ENCODE peak calls at places on chromosomes 3 and 15, in nine cellular contexts. One of them, this sample, is unnamed.

GRCh38 chr15:48481802-48482201 is 150.6 kb downstream of the DUT start:
- DNase-seq in astrocyte of the cerebellum: no peak
- DNase-seq in nephron progenitor cell: no peak
- DNase-seq in stimulated activated CD8-positive, alpha-beta memory T cell treated with anti-CD3 and anti-CD28 coated beads, Interleukin-7, amount 100 ng/mL, for 1 hour: no peak
- DNase-seq in transverse colon: no peak
- DNase-seq in memory B cell: no peak
- DNase-seq in iris pigment epithelial cell: peak; percentile 72
- DNase-seq in fibroblast of pulmonary artery: no peak
- DNase-seq in NCI-H2081: peak; percentile 51
- DNase-seq in this sample: no peak

GRCh38 chr3:50675179-50676030 is 678 bp downstream of the DOCK3 start:
- DNase-seq in astrocyte of the cerebellum: no peak
- DNase-seq in nephron progenitor cell: peak; percentile 75
- DNase-seq in transverse colon: peak; percentile 39
- DNase-seq in iris pigment epithelial cell: no peak
- DNase-seq in memory B cell: peak; percentile 35
- DNase-seq in NCI-H2081: peak; percentile 4
- DNase-seq in stimulated activated CD8-positive, alpha-beta memory T cell treated with anti-CD3 and anti-CD28 coated beads, Interleukin-7, amount 100 ng/mL, for 1 hour: peak; percentile 23
- DNase-seq in fibroblast of pulmonary artery: no peak
- DNase-seq in this sample: no peak

GRCh38 chr3:51353566-51354140 is 31.4 kb upstream of the MANF start:
- DNase-seq in NCI-H2081: no peak
- DNase-seq in memory B cell: no peak
- DNase-seq in iris pigment epithelial cell: no peak
- DNase-seq in stimulated activated CD8-positive, alpha-beta memory T cell treated with anti-CD3 and anti-CD28 coated beads, Interleukin-7, amount 100 ng/mL, for 1 hour: no peak
- DNase-seq in fibroblast of pulmonary artery: peak; percentile 44
- DNase-seq in nephron progenitor cell: no peak
- DNase-seq in transverse colon: no peak
- DNase-seq in astrocyte of the cerebellum: no peak
- DNase-seq in this sample: no peak

GRCh38 chr3:40782086-40782721 is 257.4 kb downstream of the ZNF621 start:
- DNase-seq in iris pigment epithelial cell: peak; percentile 3
- DNase-seq in NCI-H2081: no peak
- DNase-seq in stimulated activated CD8-positive, alpha-beta memory T cell treated with anti-CD3 and anti-CD28 coated beads, Interleukin-7, amount 100 ng/mL, for 1 hour: no peak
- DNase-seq in memory B cell: no peak
- DNase-seq in transverse colon: no peak
- DNase-seq in nephron progenitor cell: no peak
- DNase-seq in fibroblast of pulmonary artery: peak; percentile 3
- DNase-seq in astrocyte of the cerebellum: no peak
- DNase-seq in this sample: no peak

GRCh38 chr3:112730210-112730609 is 89.3 kb upstream of the CCDC80 start:
- DNase-seq in memory B cell: no peak
- DNase-seq in iris pigment epithelial cell: peak; percentile 16
- DNase-seq in fibroblast of pulmonary artery: peak; percentile 11
- DNase-seq in astrocyte of the cerebellum: no peak
- DNase-seq in NCI-H2081: no peak
- DNase-seq in stimulated activated CD8-positive, alpha-beta memory T cell treated with anti-CD3 and anti-CD28 coated beads, Interleukin-7, amount 100 ng/mL, for 1 hour: no peak
- DNase-seq in nephron progenitor cell: no peak
- DNase-seq in transverse colon: no peak
- DNase-seq in this sample: no peak

GRCh38 chr3:101200461-101200860 is 119.9 kb downstream of the IMPG2 start:
- DNase-seq in transverse colon: no peak
- DNase-seq in fibroblast of pulmonary artery: no peak
- DNase-seq in stimulated activated CD8-positive, alpha-beta memory T cell treated with anti-CD3 and anti-CD28 coated beads, Interleukin-7, amount 100 ng/mL, for 1 hour: no peak
- DNase-seq in memory B cell: no peak
- DNase-seq in iris pigment epithelial cell: no peak
- DNase-seq in nephron progenitor cell: no peak
- DNase-seq in NCI-H2081: no peak
- DNase-seq in astrocyte of the cerebellum: no peak
- DNase-seq in this sample: no peak

GRCh38 chr15:60215225-60215963 is 182.4 kb downstream of the ANXA2 start:
- DNase-seq in fibroblast of pulmonary artery: no peak
- DNase-seq in memory B cell: no peak
- DNase-seq in transverse colon: no peak
- DNase-seq in stimulated activated CD8-positive, alpha-beta memory T cell treated with anti-CD3 and anti-CD28 coated beads, Interleukin-7, amount 100 ng/mL, for 1 hour: no peak
- DNase-seq in NCI-H2081: no peak
- DNase-seq in nephron progenitor cell: no peak
- DNase-seq in iris pigment epithelial cell: no peak
- DNase-seq in astrocyte of the cerebellum: no peak
- DNase-seq in this sample: no peak

GRCh38 chr15:72197460-72198409 is at the start of gene GRAMD2A:
- DNase-seq in NCI-H2081: peak; percentile 58
- DNase-seq in transverse colon: peak; percentile 27
- DNase-seq in stimulated activated CD8-positive, alpha-beta memory T cell treated with anti-CD3 and anti-CD28 coated beads, Interleukin-7, amount 100 ng/mL, for 1 hour: no peak
- DNase-seq in iris pigment epithelial cell: peak; percentile 50
- DNase-seq in fibroblast of pulmonary artery: peak; percentile 29
- DNase-seq in memory B cell: peak; percentile 39
- DNase-seq in astrocyte of the cerebellum: no peak
- DNase-seq in nephron progenitor cell: peak; percentile 69
- DNase-seq in this sample: no peak

GRCh38 chr3:101381809-101382208 is 61.4 kb upstream of the IMPG2 start:
- DNase-seq in NCI-H2081: peak; percentile 64
- DNase-seq in transverse colon: no peak
- DNase-seq in memory B cell: no peak
- DNase-seq in nephron progenitor cell: no peak
- DNase-seq in iris pigment epithelial cell: peak; percentile 62
- DNase-seq in fibroblast of pulmonary artery: peak; percentile 58
- DNase-seq in stimulated activated CD8-positive, alpha-beta memory T cell treated with anti-CD3 and anti-CD28 coated beads, Interleukin-7, amount 100 ng/mL, for 1 hour: no peak
- DNase-seq in astrocyte of the cerebellum: peak; percentile 26
- DNase-seq in this sample: no peak

GRCh38 chr3:12408984-12409383 is 75.3 kb upstream of the TSEN2 start:
- DNase-seq in nephron progenitor cell: no peak
- DNase-seq in memory B cell: no peak
- DNase-seq in transverse colon: no peak
- DNase-seq in fibroblast of pulmonary artery: no peak
- DNase-seq in stimulated activated CD8-positive, alpha-beta memory T cell treated with anti-CD3 and anti-CD28 coated beads, Interleukin-7, amount 100 ng/mL, for 1 hour: no peak
- DNase-seq in iris pigment epithelial cell: no peak
- DNase-seq in NCI-H2081: no peak
- DNase-seq in astrocyte of the cerebellum: no peak
- DNase-seq in this sample: no peak

GRCh38 chr3:150372320-150373118 is 35.6 kb upstream of the TSC22D2 start:
- DNase-seq in astrocyte of the cerebellum: no peak
- DNase-seq in fibroblast of pulmonary artery: peak; percentile 33
- DNase-seq in iris pigment epithelial cell: peak; percentile 56
- DNase-seq in memory B cell: no peak
- DNase-seq in stimulated activated CD8-positive, alpha-beta memory T cell treated with anti-CD3 and anti-CD28 coated beads, Interleukin-7, amount 100 ng/mL, for 1 hour: no peak
- DNase-seq in nephron progenitor cell: no peak
- DNase-seq in transverse colon: no peak
- DNase-seq in NCI-H2081: no peak
- DNase-seq in this sample: no peak

GRCh38 chr15:70055601-70056051 is 42.1 kb downstream of the TLE3 start:
- DNase-seq in NCI-H2081: no peak
- DNase-seq in fibroblast of pulmonary artery: no peak
- DNase-seq in memory B cell: no peak
- DNase-seq in stimulated activated CD8-positive, alpha-beta memory T cell treated with anti-CD3 and anti-CD28 coated beads, Interleukin-7, amount 100 ng/mL, for 1 hour: no peak
- DNase-seq in iris pigment epithelial cell: no peak
- DNase-seq in astrocyte of the cerebellum: no peak
- DNase-seq in transverse colon: no peak
- DNase-seq in nephron progenitor cell: no peak
- DNase-seq in this sample: no peak

GRCh38 chr15:44811347-44811746 is 75.0 kb downstream of the TRIM69 start:
- DNase-seq in stimulated activated CD8-positive, alpha-beta memory T cell treated with anti-CD3 and anti-CD28 coated beads, Interleukin-7, amount 100 ng/mL, for 1 hour: no peak
- DNase-seq in NCI-H2081: peak; percentile 90
- DNase-seq in nephron progenitor cell: no peak
- DNase-seq in astrocyte of the cerebellum: no peak
- DNase-seq in transverse colon: peak; percentile 47
- DNase-seq in iris pigment epithelial cell: no peak
- DNase-seq in fibroblast of pulmonary artery: no peak
- DNase-seq in memory B cell: no peak
- DNase-seq in this sample: no peak

GRCh38 chr15:89197503-89197971 is 23.8 kb downstream of the RLBP1 start:
- DNase-seq in nephron progenitor cell: peak; percentile 48
- DNase-seq in memory B cell: no peak
- DNase-seq in transverse colon: peak; percentile 41
- DNase-seq in fibroblast of pulmonary artery: no peak
- DNase-seq in astrocyte of the cerebellum: no peak
- DNase-seq in iris pigment epithelial cell: no peak
- DNase-seq in stimulated activated CD8-positive, alpha-beta memory T cell treated with anti-CD3 and anti-CD28 coated beads, Interleukin-7, amount 100 ng/mL, for 1 hour: no peak
- DNase-seq in NCI-H2081: peak; percentile 40
- DNase-seq in this sample: no peak

GRCh38 chr3:107676469-107677309 is 153.9 kb downstream of the BBX start:
- DNase-seq in iris pigment epithelial cell: peak; percentile 43
- DNase-seq in stimulated activated CD8-positive, alpha-beta memory T cell treated with anti-CD3 and anti-CD28 coated beads, Interleukin-7, amount 100 ng/mL, for 1 hour: no peak
- DNase-seq in astrocyte of the cerebellum: no peak
- DNase-seq in fibroblast of pulmonary artery: peak; percentile 58
- DNase-seq in nephron progenitor cell: no peak
- DNase-seq in transverse colon: no peak
- DNase-seq in memory B cell: no peak
- DNase-seq in NCI-H2081: peak; percentile 52
- DNase-seq in this sample: no peak

GRCh38 chr3:174957581-174958001 is 98.5 kb downstream of the NAALADL2 start:
- DNase-seq in NCI-H2081: no peak
- DNase-seq in transverse colon: no peak
- DNase-seq in iris pigment epithelial cell: peak; percentile 38
- DNase-seq in stimulated activated CD8-positive, alpha-beta memory T cell treated with anti-CD3 and anti-CD28 coated beads, Interleukin-7, amount 100 ng/mL, for 1 hour: no peak
- DNase-seq in fibroblast of pulmonary artery: peak; percentile 22
- DNase-seq in nephron progenitor cell: no peak
- DNase-seq in memory B cell: no peak
- DNase-seq in astrocyte of the cerebellum: no peak
- DNase-seq in this sample: no peak

GRCh38 chr3:9279959-9280358 is 30.5 kb upstream of the SRGAP3 start:
- DNase-seq in iris pigment epithelial cell: peak; percentile 14
- DNase-seq in transverse colon: no peak
- DNase-seq in fibroblast of pulmonary artery: no peak
- DNase-seq in astrocyte of the cerebellum: peak; percentile 29
- DNase-seq in nephron progenitor cell: no peak
- DNase-seq in stimulated activated CD8-positive, alpha-beta memory T cell treated with anti-CD3 and anti-CD28 coated beads, Interleukin-7, amount 100 ng/mL, for 1 hour: no peak
- DNase-seq in NCI-H2081: no peak
- DNase-seq in memory B cell: no peak
- DNase-seq in this sample: no peak

GRCh38 chr3:156321934-156322333 is 201.6 kb downstream of the KCNAB1 start:
- DNase-seq in iris pigment epithelial cell: no peak
- DNase-seq in NCI-H2081: peak; percentile 40
- DNase-seq in memory B cell: no peak
- DNase-seq in astrocyte of the cerebellum: no peak
- DNase-seq in stimulated activated CD8-positive, alpha-beta memory T cell treated with anti-CD3 and anti-CD28 coated beads, Interleukin-7, amount 100 ng/mL, for 1 hour: no peak
- DNase-seq in nephron progenitor cell: no peak
- DNase-seq in fibroblast of pulmonary artery: no peak
- DNase-seq in transverse colon: no peak
- DNase-seq in this sample: no peak

GRCh38 chr3:171566803-171567422 is 106.7 kb upstream of the TNIK start:
- DNase-seq in NCI-H2081: peak; percentile 69
- DNase-seq in astrocyte of the cerebellum: peak; percentile 22
- DNase-seq in iris pigment epithelial cell: peak; percentile 44
- DNase-seq in memory B cell: no peak
- DNase-seq in nephron progenitor cell: peak; percentile 23
- DNase-seq in transverse colon: no peak
- DNase-seq in stimulated activated CD8-positive, alpha-beta memory T cell treated with anti-CD3 and anti-CD28 coated beads, Interleukin-7, amount 100 ng/mL, for 1 hour: no peak
- DNase-seq in fibroblast of pulmonary artery: peak; percentile 66
- DNase-seq in this sample: no peak

GRCh38 chr15:76533995-76534394 is 197.4 kb downstream of the ISL2 start:
- DNase-seq in astrocyte of the cerebellum: no peak
- DNase-seq in iris pigment epithelial cell: peak; percentile 41
- DNase-seq in NCI-H2081: no peak
- DNase-seq in transverse colon: no peak
- DNase-seq in stimulated activated CD8-positive, alpha-beta memory T cell treated with anti-CD3 and anti-CD28 coated beads, Interleukin-7, amount 100 ng/mL, for 1 hour: no peak
- DNase-seq in memory B cell: no peak
- DNase-seq in fibroblast of pulmonary artery: no peak
- DNase-seq in nephron progenitor cell: no peak
- DNase-seq in this sample: no peak

GRCh38 chr3:163056874-163057497 is 1560.4 kb downstream of the OTOL1 start:
- DNase-seq in fibroblast of pulmonary artery: peak; percentile 72
- DNase-seq in nephron progenitor cell: peak; percentile 57
- DNase-seq in NCI-H2081: peak; percentile 74
- DNase-seq in astrocyte of the cerebellum: peak; percentile 36
- DNase-seq in transverse colon: peak; percentile 14
- DNase-seq in stimulated activated CD8-positive, alpha-beta memory T cell treated with anti-CD3 and anti-CD28 coated beads, Interleukin-7, amount 100 ng/mL, for 1 hour: no peak
- DNase-seq in iris pigment epithelial cell: peak; percentile 48
- DNase-seq in memory B cell: no peak
- DNase-seq in this sample: no peak

GRCh38 chr3:27133062-27133461 is 236.1 kb downstream of the NEK10 start:
- DNase-seq in nephron progenitor cell: no peak
- DNase-seq in memory B cell: no peak
- DNase-seq in fibroblast of pulmonary artery: no peak
- DNase-seq in transverse colon: no peak
- DNase-seq in stimulated activated CD8-positive, alpha-beta memory T cell treated with anti-CD3 and anti-CD28 coated beads, Interleukin-7, amount 100 ng/mL, for 1 hour: no peak
- DNase-seq in NCI-H2081: no peak
- DNase-seq in iris pigment epithelial cell: no peak
- DNase-seq in astrocyte of the cerebellum: no peak
- DNase-seq in this sample: no peak

GRCh38 chr3:38028621-38029361 is 651 bp downstream of the PLCD1 start:
- DNase-seq in memory B cell: no peak
- DNase-seq in nephron progenitor cell: peak; percentile 47
- DNase-seq in transverse colon: peak; percentile 6
- DNase-seq in stimulated activated CD8-positive, alpha-beta memory T cell treated with anti-CD3 and anti-CD28 coated beads, Interleukin-7, amount 100 ng/mL, for 1 hour: no peak
- DNase-seq in iris pigment epithelial cell: no peak
- DNase-seq in NCI-H2081: no peak
- DNase-seq in fibroblast of pulmonary artery: no peak
- DNase-seq in astrocyte of the cerebellum: no peak
- DNase-seq in this sample: no peak

GRCh38 chr3:31504230-31504629 is 28.5 kb upstream of the STT3B start:
- DNase-seq in stimulated activated CD8-positive, alpha-beta memory T cell treated with anti-CD3 and anti-CD28 coated beads, Interleukin-7, amount 100 ng/mL, for 1 hour: no peak
- DNase-seq in transverse colon: no peak
- DNase-seq in memory B cell: no peak
- DNase-seq in NCI-H2081: no peak
- DNase-seq in fibroblast of pulmonary artery: no peak
- DNase-seq in astrocyte of the cerebellum: no peak
- DNase-seq in nephron progenitor cell: no peak
- DNase-seq in iris pigment epithelial cell: no peak
- DNase-seq in this sample: no peak

GRCh38 chr3:195253981-195254432 is 17.0 kb downstream of the XXYLT1 start:
- DNase-seq in fibroblast of pulmonary artery: no peak
- DNase-seq in memory B cell: no peak
- DNase-seq in astrocyte of the cerebellum: no peak
- DNase-seq in nephron progenitor cell: peak; percentile 46
- DNase-seq in NCI-H2081: no peak
- DNase-seq in iris pigment epithelial cell: no peak
- DNase-seq in transverse colon: no peak
- DNase-seq in stimulated activated CD8-positive, alpha-beta memory T cell treated with anti-CD3 and anti-CD28 coated beads, Interleukin-7, amount 100 ng/mL, for 1 hour: no peak
- DNase-seq in this sample: no peak

GRCh38 chr15:51969728-51970127 is 1.9 kb downstream of the LEO1 start:
- DNase-seq in nephron progenitor cell: no peak
- DNase-seq in iris pigment epithelial cell: peak; percentile 34
- DNase-seq in fibroblast of pulmonary artery: no peak
- DNase-seq in memory B cell: no peak
- DNase-seq in astrocyte of the cerebellum: no peak
- DNase-seq in stimulated activated CD8-positive, alpha-beta memory T cell treated with anti-CD3 and anti-CD28 coated beads, Interleukin-7, amount 100 ng/mL, for 1 hour: no peak
- DNase-seq in transverse colon: no peak
- DNase-seq in NCI-H2081: no peak
- DNase-seq in this sample: no peak

GRCh38 chr3:11269007-11269406 is 3.2 kb upstream of the ATG7 start:
- DNase-seq in NCI-H2081: no peak
- DNase-seq in stimulated activated CD8-positive, alpha-beta memory T cell treated with anti-CD3 and anti-CD28 coated beads, Interleukin-7, amount 100 ng/mL, for 1 hour: no peak
- DNase-seq in fibroblast of pulmonary artery: no peak
- DNase-seq in transverse colon: no peak
- DNase-seq in memory B cell: no peak
- DNase-seq in iris pigment epithelial cell: no peak
- DNase-seq in astrocyte of the cerebellum: no peak
- DNase-seq in nephron progenitor cell: no peak
- DNase-seq in this sample: no peak

GRCh38 chr15:65945616-65946015 is 76.3 kb downstream of the RAB11A start:
- DNase-seq in memory B cell: no peak
- DNase-seq in iris pigment epithelial cell: no peak
- DNase-seq in fibroblast of pulmonary artery: no peak
- DNase-seq in stimulated activated CD8-positive, alpha-beta memory T cell treated with anti-CD3 and anti-CD28 coated beads, Interleukin-7, amount 100 ng/mL, for 1 hour: no peak
- DNase-seq in transverse colon: no peak
- DNase-seq in astrocyte of the cerebellum: no peak
- DNase-seq in NCI-H2081: no peak
- DNase-seq in nephron progenitor cell: no peak
- DNase-seq in this sample: no peak

GRCh38 chr3:141561426-141562034 is 74.7 kb downstream of the RASA2 start:
- DNase-seq in memory B cell: peak; percentile 43
- DNase-seq in transverse colon: peak; percentile 11
- DNase-seq in astrocyte of the cerebellum: peak; percentile 75
- DNase-seq in fibroblast of pulmonary artery: peak; percentile 91
- DNase-seq in nephron progenitor cell: peak; percentile 35
- DNase-seq in iris pigment epithelial cell: peak; percentile 69
- DNase-seq in stimulated activated CD8-positive, alpha-beta memory T cell treated with anti-CD3 and anti-CD28 coated beads, Interleukin-7, amount 100 ng/mL, for 1 hour: no peak
- DNase-seq in NCI-H2081: peak; percentile 57
- DNase-seq in this sample: no peak

GRCh38 chr15:64586974-64587373 is 126.6 kb downstream of the ZNF609 start:
- DNase-seq in nephron progenitor cell: no peak
- DNase-seq in iris pigment epithelial cell: no peak
- DNase-seq in memory B cell: no peak
- DNase-seq in transverse colon: no peak
- DNase-seq in NCI-H2081: no peak
- DNase-seq in stimulated activated CD8-positive, alpha-beta memory T cell treated with anti-CD3 and anti-CD28 coated beads, Interleukin-7, amount 100 ng/mL, for 1 hour: no peak
- DNase-seq in fibroblast of pulmonary artery: peak; percentile 33
- DNase-seq in astrocyte of the cerebellum: no peak
- DNase-seq in this sample: no peak

GRCh38 chr15:62173215-62173614 is 8.1 kb upstream of the C2CD4B start:
- DNase-seq in NCI-H2081: no peak
- DNase-seq in astrocyte of the cerebellum: no peak
- DNase-seq in fibroblast of pulmonary artery: peak; percentile 96
- DNase-seq in transverse colon: no peak
- DNase-seq in nephron progenitor cell: no peak
- DNase-seq in stimulated activated CD8-positive, alpha-beta memory T cell treated with anti-CD3 and anti-CD28 coated beads, Interleukin-7, amount 100 ng/mL, for 1 hour: no peak
- DNase-seq in iris pigment epithelial cell: peak; percentile 28
- DNase-seq in memory B cell: no peak
- DNase-seq in this sample: no peak

This sample was measured in esophagus squamous epithelium.